ENCODE peak calls at places on chromosome 2, in eight cellular contexts. R is fibroblast of the conjunctiva; H is NCI-H69; G is activated effector memory CD4-positive, alpha-beta T cell treated with Interleukin-2 at 50 U/mL for 16 hours; L is body of pancreas; W is endodermal cell; K is brain microvascular endothelial cell; J is A172. N is an unnamed sample.

GRCh38 chr2:45962522-45962921 is 311.0 kb downstream of the PRKCE start:
- DNase-seq in K (peak), R (peak), W (no peak), J (peak), H (peak), G (no peak), L (peak), N (no peak)

GRCh38 chr2:133171396-133172004 is 396.8 kb downstream of the NCKAP5 start:
- DNase-seq in R (peak), K (peak), H (peak), L (peak), W (peak), G (no peak), J (peak), N (peak)

GRCh38 chr2:20704886-20705285 is 37.9 kb downstream of the GDF7 start:
- DNase-seq in R (no peak), L (no peak), G (no peak), W (no peak), H (no peak), J (no peak), K (no peak), N (no peak)

GRCh38 chr2:237692601-237693079 is 65.3 kb downstream of the LRRFIP1 start:
- DNase-seq in G (no peak), J (no peak), R (no peak), H (peak), K (no peak), W (peak), L (no peak), N (peak)

GRCh38 chr2:207474871-207475485 is 54.8 kb upstream of the CREB1 start:
- DNase-seq in H (peak), J (peak), R (peak), L (peak), W (peak), G (no peak), K (peak), N (peak)

GRCh38 chr2:68719912-68720311 is 14.7 kb upstream of the ARHGAP25 start:
- DNase-seq in G (no peak), R (no peak), W (no peak), K (no peak), J (no peak), L (no peak), H (no peak), N (no peak)

GRCh38 chr2:43192039-43192438 is 34.4 kb downstream of the ZFP36L2 start:
- DNase-seq in L (no peak), K (no peak), R (no peak), W (peak), J (no peak), G (peak), H (no peak), N (peak)

GRCh38 chr2:224712346-224712745 is 3.8 kb downstream of the CCDC195 start:
- DNase-seq in K (peak), G (no peak), W (no peak), R (peak), J (no peak), L (peak), H (no peak), N (no peak)

GRCh38 chr2:191321861-191322662 is 76.9 kb downstream of the MYO1B start:
- DNase-seq in L (no peak), G (no peak), K (peak), R (no peak), H (peak), W (peak), J (peak), N (peak)

GRCh38 chr2:33583194-33583938 is 15.7 kb downstream of the FAM98A start:
- DNase-seq in K (peak), R (no peak), G (no peak), W (peak), J (peak), H (peak), L (peak), N (peak)

GRCh38 chr2:161245671-161246070 is 62.6 kb upstream of the PSMD14 start:
- DNase-seq in W (no peak), R (no peak), L (no peak), G (no peak), J (no peak), K (no peak), H (no peak), N (no peak)

GRCh38 chr2:241768251-241768711 is 8.3 kb upstream of the GAL3ST2 start:
- DNase-seq in H (no peak), K (no peak), L (no peak), R (no peak), G (no peak), W (no peak), J (no peak), N (no peak)

GRCh38 chr2:85953476-85953875 is 64.7 kb upstream of the ST3GAL5 start:
- DNase-seq in K (no peak), J (no peak), G (no peak), R (no peak), L (no peak), W (no peak), H (peak), N (no peak)

GRCh38 chr2:97713296-97714083 is at the start of gene ZAP70:
- DNase-seq in J (no peak), G (peak), L (no peak), K (no peak), R (no peak), W (peak), H (no peak), N (no peak)

GRCh38 chr2:8544786-8545631 is 136.8 kb upstream of the ID2 start:
- DNase-seq in W (peak), H (peak), G (peak), R (peak), J (peak), L (peak), K (peak), N (peak)

GRCh38 chr2:112137516-112138142 is 556 bp upstream of the FBLN7 start:
- DNase-seq in K (no peak), L (peak), G (no peak), J (no peak), H (peak), W (no peak), R (no peak), N (no peak)

GRCh38 chr2:240179941-240180666 is 39.6 kb upstream of the OTOS start:
- DNase-seq in R (no peak), H (no peak), L (no peak), J (no peak), K (no peak), W (no peak), G (no peak), N (no peak)

GRCh38 chr2:60959501-60959900 is 58.0 kb upstream of the PEX13 start:
- DNase-seq in W (no peak), R (no peak), H (no peak), L (no peak), J (no peak), K (no peak), G (no peak), N (no peak)

GRCh38 chr2:120350801-120351324 is 4.9 kb downstream of the INHBB start:
- DNase-seq in H (no peak), J (no peak), K (no peak), G (no peak), R (no peak), W (no peak), L (no peak), N (no peak)

GRCh38 chr2:30232801-30233130 is 1.4 kb downstream of the LBH start:
- DNase-seq in W (no peak), J (no peak), R (no peak), L (no peak), G (peak), H (peak), K (no peak), N (no peak)

GRCh38 chr2:69190743-69191425 is 177.9 kb downstream of the ANTXR1 start:
- DNase-seq in G (no peak), R (no peak), K (no peak), H (peak), L (no peak), W (no peak), J (no peak), N (no peak)

GRCh38 chr2:70711191-70711590 is 56.8 kb downstream of the ADD2 start:
- DNase-seq in L (no peak), W (peak), G (no peak), H (no peak), J (no peak), R (no peak), K (no peak), N (no peak)

GRCh38 chr2:45938649-45939511 is 287.4 kb downstream of the PRKCE start:
- DNase-seq in W (peak), J (peak), L (peak), K (peak), R (peak), G (no peak), H (peak), N (peak)

GRCh38 chr2:150916997-150917396 is 344.7 kb downstream of the RBM43 start:
- DNase-seq in R (no peak), K (no peak), W (no peak), J (peak), H (no peak), L (no peak), G (no peak), N (no peak)

GRCh38 chr2:191063584-191063983 is 49.6 kb upstream of the STAT1 start:
- DNase-seq in W (no peak), R (no peak), G (no peak), L (no peak), K (no peak), J (no peak), H (no peak), N (no peak)

GRCh38 chr2:222878877-222879601 is 18.2 kb downstream of the ACSL3 start:
- DNase-seq in K (peak), L (no peak), J (peak), R (no peak), W (no peak), G (no peak), H (peak), N (no peak)

GRCh38 chr2:230230087-230230486 is 4.6 kb downstream of the SP140 start:
- DNase-seq in K (peak), H (no peak), J (peak), R (peak), L (no peak), G (no peak), W (peak), N (no peak)

GRCh38 chr2:53220969-53221368 is 546.6 kb upstream of the CHAC2 start:
- DNase-seq in J (no peak), K (no peak), L (no peak), W (no peak), G (no peak), H (no peak), R (no peak), N (no peak)

GRCh38 chr2:3606370-3607124 is 11.6 kb downstream of the COLEC11 start:
- DNase-seq in W (no peak), R (no peak), L (no peak), J (no peak), K (no peak), H (no peak), G (no peak), N (no peak)

GRCh38 chr2:217438136-217438535 is 564.7 kb downstream of the TNS1 start:
- DNase-seq in G (no peak), K (no peak), J (no peak), W (no peak), L (no peak), H (no peak), R (no peak), N (no peak)

GRCh38 chr2:227325824-227326195 is 759 bp downstream of the MFF start:
- DNase-seq in K (peak), H (peak), J (peak), L (peak), R (no peak), W (no peak), G (no peak), N (peak)

GRCh38 chr2:88265352-88265960 is 95.3 kb downstream of the THNSL2 start:
- DNase-seq in K (peak), G (no peak), L (peak), W (no peak), H (peak), R (no peak), J (peak), N (no peak)

GRCh38 chr2:162184362-162184761 is 32.3 kb upstream of the GCG start:
- DNase-seq in R (no peak), L (no peak), W (no peak), H (no peak), J (no peak), G (no peak), K (no peak), N (no peak)

GRCh38 chr2:229410946-229411345 is 139.9 kb upstream of the PID1 start:
- DNase-seq in L (no peak), K (no peak), J (no peak), W (no peak), G (no peak), H (no peak), R (no peak), N (no peak)

GRCh38 chr2:5725794-5726463 is 33.7 kb downstream of the SOX11 start:
- DNase-seq in K (peak), J (no peak), G (no peak), L (no peak), W (peak), R (no peak), H (no peak), N (no peak)

GRCh38 chr2:46187112-46187618 is 110.0 kb upstream of the EPAS1 start:
- DNase-seq in J (peak), W (peak), G (no peak), L (peak), H (no peak), R (no peak), K (no peak), N (no peak)

N was measured in NCI-H82.